ENCODE peak calls at places on chromosomes 13 and 19, in six cellular contexts. One of them, this sample, is unnamed.

GRCh38 chr13:98301721-98302120 is 124.7 kb upstream of the RNF113B start:
- DNase-seq in neural progenitor cell: no peak
- DNase-seq in fibroblast of the aortic adventitia: no peak
- DNase-seq in AG04450: no peak
- DNase-seq in Peyer's patch: no peak
- DNase-seq in fibroblast of lung: peak
- DNase-seq in this sample: peak

GRCh38 chr19:14517840-14518505 is at the start of gene DNAJB1:
- DNase-seq in neural progenitor cell: peak
- DNase-seq in fibroblast of the aortic adventitia: peak
- DNase-seq in AG04450: no peak
- DNase-seq in Peyer's patch: peak
- DNase-seq in fibroblast of lung: peak
- DNase-seq in this sample: no peak

GRCh38 chr13:99871249-99871898 is 100.2 kb downstream of the ZIC5 start:
- DNase-seq in neural progenitor cell: no peak
- DNase-seq in fibroblast of the aortic adventitia: no peak
- DNase-seq in AG04450: no peak
- DNase-seq in Peyer's patch: no peak
- DNase-seq in fibroblast of lung: no peak
- DNase-seq in this sample: no peak

GRCh38 chr13:98524391-98524790 is 52.5 kb downstream of the STK24 start:
- DNase-seq in neural progenitor cell: no peak
- DNase-seq in fibroblast of the aortic adventitia: no peak
- DNase-seq in AG04450: no peak
- DNase-seq in Peyer's patch: no peak
- DNase-seq in fibroblast of lung: no peak
- DNase-seq in this sample: peak

GRCh38 chr13:109123971-109124370 is 494.6 kb downstream of the MYO16 start:
- DNase-seq in neural progenitor cell: peak
- DNase-seq in fibroblast of the aortic adventitia: no peak
- DNase-seq in AG04450: no peak
- DNase-seq in Peyer's patch: no peak
- DNase-seq in fibroblast of lung: no peak
- DNase-seq in this sample: no peak

GRCh38 chr13:79281335-79281734 is 124.7 kb downstream of the RBM26 start:
- DNase-seq in neural progenitor cell: peak
- DNase-seq in fibroblast of the aortic adventitia: no peak
- DNase-seq in AG04450: no peak
- DNase-seq in Peyer's patch: no peak
- DNase-seq in fibroblast of lung: no peak
- DNase-seq in this sample: no peak

GRCh38 chr19:55257461-55258411 is 1.1 kb downstream of the PPP6R1 start:
- DNase-seq in neural progenitor cell: peak
- DNase-seq in fibroblast of the aortic adventitia: peak
- DNase-seq in AG04450: no peak
- DNase-seq in Peyer's patch: no peak
- DNase-seq in fibroblast of lung: no peak
- DNase-seq in this sample: no peak

GRCh38 chr19:56842421-56842820 is 1.9 kb upstream of the PEG3 start:
- DNase-seq in neural progenitor cell: no peak
- DNase-seq in fibroblast of the aortic adventitia: no peak
- DNase-seq in AG04450: no peak
- DNase-seq in Peyer's patch: no peak
- DNase-seq in fibroblast of lung: no peak
- DNase-seq in this sample: no peak

GRCh38 chr19:43562211-43562697 is 13.1 kb downstream of the XRCC1 start:
- DNase-seq in neural progenitor cell: no peak
- DNase-seq in fibroblast of the aortic adventitia: no peak
- DNase-seq in AG04450: no peak
- DNase-seq in Peyer's patch: no peak
- DNase-seq in fibroblast of lung: no peak
- DNase-seq in this sample: no peak

GRCh38 chr19:17243854-17244617 is 1.7 kb downstream of the NR2F6 start:
- DNase-seq in neural progenitor cell: peak
- DNase-seq in fibroblast of the aortic adventitia: peak
- DNase-seq in AG04450: no peak
- DNase-seq in Peyer's patch: peak
- DNase-seq in fibroblast of lung: peak
- DNase-seq in this sample: no peak

GRCh38 chr19:4352701-4353121 is 9.3 kb downstream of the MPND start:
- DNase-seq in neural progenitor cell: peak
- DNase-seq in fibroblast of the aortic adventitia: peak
- DNase-seq in AG04450: no peak
- DNase-seq in Peyer's patch: peak
- DNase-seq in fibroblast of lung: peak
- DNase-seq in this sample: peak

GRCh38 chr13:62910541-62910940 is 1494.9 kb upstream of the PCDH20 start:
- DNase-seq in neural progenitor cell: no peak
- DNase-seq in fibroblast of the aortic adventitia: no peak
- DNase-seq in AG04450: no peak
- DNase-seq in Peyer's patch: no peak
- DNase-seq in fibroblast of lung: no peak
- DNase-seq in this sample: no peak

GRCh38 chr19:28607066-28607583 is 605.8 kb downstream of the UQCRFS1 start:
- DNase-seq in neural progenitor cell: no peak
- DNase-seq in fibroblast of the aortic adventitia: no peak
- DNase-seq in AG04450: no peak
- DNase-seq in Peyer's patch: no peak
- DNase-seq in fibroblast of lung: no peak
- DNase-seq in this sample: no peak

GRCh38 chr13:45316210-45316799 is 24.7 kb downstream of the TPT1 start:
- DNase-seq in neural progenitor cell: no peak
- DNase-seq in fibroblast of the aortic adventitia: no peak
- DNase-seq in AG04450: no peak
- DNase-seq in Peyer's patch: peak
- DNase-seq in fibroblast of lung: no peak
- DNase-seq in this sample: no peak

GRCh38 chr13:44331446-44331845 is 42.2 kb upstream of the SERP2 start:
- DNase-seq in neural progenitor cell: no peak
- DNase-seq in fibroblast of the aortic adventitia: no peak
- DNase-seq in AG04450: no peak
- DNase-seq in Peyer's patch: no peak
- DNase-seq in fibroblast of lung: no peak
- DNase-seq in this sample: no peak

DNA sequence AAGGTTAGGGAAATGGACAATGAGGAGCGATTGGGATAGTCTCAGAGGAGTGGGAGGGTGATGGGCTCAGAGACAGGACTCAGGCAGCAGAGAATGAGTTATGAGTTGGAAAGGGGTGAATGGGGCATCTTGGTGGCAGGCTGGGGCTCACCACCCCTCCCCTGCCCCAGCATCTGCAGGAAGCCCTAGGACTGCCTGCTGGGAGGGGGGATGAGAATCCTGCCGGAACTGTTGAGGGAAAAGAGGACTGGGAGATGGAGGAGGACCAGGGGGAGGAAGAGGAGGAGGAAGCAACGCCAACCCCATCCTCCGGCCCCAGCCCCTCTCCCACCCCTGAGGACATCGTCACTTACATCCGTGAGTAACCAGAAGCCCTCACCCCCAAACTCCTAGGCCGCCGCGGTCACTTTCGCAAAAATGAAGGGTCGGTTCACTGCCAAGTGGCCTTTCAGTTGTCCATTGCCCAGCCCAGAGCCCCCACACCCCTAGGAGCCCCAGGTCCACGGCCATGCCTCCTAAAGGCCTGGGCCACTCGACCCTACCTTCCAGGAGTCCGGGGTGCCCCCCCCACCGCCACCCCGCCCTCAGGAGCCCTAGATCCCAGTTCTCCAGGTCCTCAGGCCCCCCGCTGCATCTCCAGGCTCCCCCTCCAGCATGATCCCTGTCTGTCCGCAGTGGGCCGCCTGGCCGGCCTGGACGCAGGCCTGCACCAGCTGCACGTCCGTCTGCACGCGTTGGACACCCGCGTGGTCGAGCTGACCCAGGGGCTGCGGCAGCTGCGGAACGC is 764 bp downstream of the CLEC11A start:
- DNase-seq in neural progenitor cell: no peak
- DNase-seq in fibroblast of the aortic adventitia: no peak
- DNase-seq in AG04450: no peak
- DNase-seq in Peyer's patch: no peak
- DNase-seq in fibroblast of lung: no peak
- DNase-seq in this sample: no peak
- H3K4me3 ChIP-seq in neural progenitor cell: peak
- H3K4me3 ChIP-seq in fibroblast of the aortic adventitia: peak
- H3K4me3 ChIP-seq in AG04450: peak
- H3K4me3 ChIP-seq in Peyer's patch: peak
- H3K4me3 ChIP-seq in fibroblast of lung: peak
- H3K4me3 ChIP-seq in this sample: peak

GRCh38 chr19:799076-799881 is 2.0 kb downstream of the PTBP1 start:
- DNase-seq in neural progenitor cell: peak
- DNase-seq in fibroblast of the aortic adventitia: peak
- DNase-seq in AG04450: no peak
- DNase-seq in Peyer's patch: no peak
- DNase-seq in fibroblast of lung: peak
- DNase-seq in this sample: no peak

GRCh38 chr19:798415-799075 is 1.3 kb downstream of the PTBP1 start:
- DNase-seq in neural progenitor cell: peak
- DNase-seq in fibroblast of the aortic adventitia: peak
- DNase-seq in AG04450: no peak
- DNase-seq in Peyer's patch: peak
- DNase-seq in fibroblast of lung: no peak
- DNase-seq in this sample: no peak

GRCh38 chr19:796692-797527 is at the start of gene PTBP1:
- DNase-seq in neural progenitor cell: peak
- DNase-seq in fibroblast of the aortic adventitia: peak
- DNase-seq in AG04450: peak
- DNase-seq in Peyer's patch: peak
- DNase-seq in fibroblast of lung: peak
- DNase-seq in this sample: peak

GRCh38 chr19:795691-796581 is 1.3 kb upstream of the PTBP1 start:
- DNase-seq in neural progenitor cell: no peak
- DNase-seq in fibroblast of the aortic adventitia: no peak
- DNase-seq in AG04450: no peak
- DNase-seq in Peyer's patch: peak
- DNase-seq in fibroblast of lung: no peak
- DNase-seq in this sample: no peak

GRCh38 chr19:797528-798414 is 519 bp downstream of the PTBP1 start:
- DNase-seq in neural progenitor cell: peak
- DNase-seq in fibroblast of the aortic adventitia: peak
- DNase-seq in AG04450: peak
- DNase-seq in Peyer's patch: peak
- DNase-seq in fibroblast of lung: peak
- DNase-seq in this sample: peak
- TF ChIP-seq CTCF in neural progenitor cell: no peak
- TF ChIP-seq CTCF in fibroblast of the aortic adventitia: no peak
- TF ChIP-seq CTCF in AG04450: no peak
- TF ChIP-seq CTCF in Peyer's patch: peak
- TF ChIP-seq CTCF in fibroblast of lung: no peak
- TF ChIP-seq CTCF in this sample: no peak

GRCh38 chr19:33266971-33267484 is 35.3 kb downstream of the CEBPA start:
- DNase-seq in neural progenitor cell: no peak
- DNase-seq in fibroblast of the aortic adventitia: no peak
- DNase-seq in AG04450: no peak
- DNase-seq in Peyer's patch: no peak
- DNase-seq in fibroblast of lung: no peak
- DNase-seq in this sample: no peak

GRCh38 chr19:33267706-33268105 is 34.6 kb downstream of the CEBPA start:
- DNase-seq in neural progenitor cell: no peak
- DNase-seq in fibroblast of the aortic adventitia: no peak
- DNase-seq in AG04450: no peak
- DNase-seq in Peyer's patch: no peak
- DNase-seq in fibroblast of lung: no peak
- DNase-seq in this sample: no peak

GRCh38 chr19:33270769-33271168 is 31.6 kb downstream of the CEBPA start:
- DNase-seq in neural progenitor cell: no peak
- DNase-seq in fibroblast of the aortic adventitia: no peak
- DNase-seq in AG04450: no peak
- DNase-seq in Peyer's patch: no peak
- DNase-seq in fibroblast of lung: no peak
- DNase-seq in this sample: no peak

GRCh38 chr19:33268162-33268991 is 34.0 kb downstream of the CEBPA start:
- DNase-seq in neural progenitor cell: no peak
- DNase-seq in fibroblast of the aortic adventitia: no peak
- DNase-seq in AG04450: no peak
- DNase-seq in Peyer's patch: no peak
- DNase-seq in fibroblast of lung: no peak
- DNase-seq in this sample: no peak

DNA sequence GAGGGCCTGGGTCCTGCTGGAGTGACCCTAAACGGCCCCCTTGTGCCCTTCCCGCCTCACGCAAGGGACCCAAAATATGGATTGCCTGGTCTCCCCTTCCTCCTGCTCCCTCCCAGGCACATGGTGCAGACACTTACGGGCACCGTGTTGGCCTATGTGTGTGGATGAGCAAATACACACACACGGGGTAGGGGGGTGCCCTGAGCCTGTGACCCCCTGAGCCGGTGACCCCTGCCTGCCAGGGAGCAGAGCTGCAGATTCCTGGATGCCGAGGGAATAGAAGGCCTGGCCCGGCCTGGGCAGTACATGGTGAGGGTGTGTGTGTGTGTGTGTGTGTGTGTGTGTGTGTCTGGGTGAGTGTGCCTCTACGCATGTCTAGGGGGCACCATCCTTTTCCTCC is 33.3 kb downstream of the CEBPA start:
- DNase-seq in neural progenitor cell: no peak
- DNase-seq in fibroblast of the aortic adventitia: no peak
- DNase-seq in AG04450: no peak
- DNase-seq in Peyer's patch: no peak
- DNase-seq in fibroblast of lung: no peak
- DNase-seq in this sample: no peak
- H3K4me3 ChIP-seq in neural progenitor cell: no peak
- H3K4me3 ChIP-seq in fibroblast of the aortic adventitia: no peak
- H3K4me3 ChIP-seq in AG04450: no peak
- H3K4me3 ChIP-seq in Peyer's patch: no peak
- H3K4me3 ChIP-seq in fibroblast of lung: no peak
- H3K4me3 ChIP-seq in this sample: no peak

GRCh38 chr13:84821261-84821660 is 939.0 kb upstream of the SLITRK1 start:
- DNase-seq in neural progenitor cell: no peak
- DNase-seq in fibroblast of the aortic adventitia: no peak
- DNase-seq in AG04450: no peak
- DNase-seq in Peyer's patch: no peak
- DNase-seq in fibroblast of lung: no peak
- DNase-seq in this sample: no peak
- TF ChIP-seq CTCF in neural progenitor cell: no peak
- TF ChIP-seq CTCF in fibroblast of the aortic adventitia: no peak
- TF ChIP-seq CTCF in AG04450: no peak
- TF ChIP-seq CTCF in Peyer's patch: no peak
- TF ChIP-seq CTCF in fibroblast of lung: no peak
- TF ChIP-seq CTCF in this sample: no peak

DNA sequence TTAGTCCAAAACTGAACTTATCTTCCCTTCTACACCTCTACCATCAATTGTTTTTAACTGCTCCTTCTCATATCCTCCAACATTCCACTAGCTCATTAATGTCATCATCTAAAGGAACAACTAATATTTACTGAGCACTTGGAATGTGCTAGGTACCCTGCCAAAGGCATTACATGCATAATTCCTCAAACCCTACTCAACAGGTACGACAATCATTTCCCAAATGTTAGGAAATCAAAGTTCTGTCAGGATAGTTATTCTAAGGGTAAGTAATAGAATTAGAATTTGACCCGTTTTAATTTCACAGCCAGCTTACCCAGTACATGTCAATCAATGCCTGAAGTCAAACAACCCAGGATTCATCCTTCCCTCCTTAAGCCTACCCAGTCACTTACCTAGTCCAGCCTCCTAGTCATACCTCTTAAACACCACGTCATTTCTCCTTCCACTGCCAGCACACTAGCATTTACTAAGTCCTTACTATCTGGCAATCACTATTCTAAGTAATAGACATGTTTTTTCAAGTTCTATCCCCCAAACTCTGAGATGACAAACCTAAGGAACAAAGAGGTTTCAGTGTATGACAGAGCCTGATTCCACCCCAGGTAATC is 2.4 kb downstream of the LNX2 start:
- DNase-seq in neural progenitor cell: no peak
- DNase-seq in fibroblast of the aortic adventitia: no peak
- DNase-seq in AG04450: no peak
- DNase-seq in Peyer's patch: no peak
- DNase-seq in fibroblast of lung: no peak
- DNase-seq in this sample: no peak
- H3K4me3 ChIP-seq in neural progenitor cell: no peak
- H3K4me3 ChIP-seq in fibroblast of the aortic adventitia: no peak
- H3K4me3 ChIP-seq in AG04450: no peak
- H3K4me3 ChIP-seq in Peyer's patch: no peak
- H3K4me3 ChIP-seq in fibroblast of lung: no peak
- H3K4me3 ChIP-seq in this sample: no peak